ENCODE peak calls at places on chromosomes 12 and 14, in ten cellular contexts. F, J, A, Y, Q, H, V, B, M and S are unnamed samples. For H3K4me1, the result is how much of the 10 kb centered on the place peaks cover.

GRCh38 chr14:25010471-25010870 is 39.5 kb downstream of the STXBP6 start:
- DNase-seq in F (no peak), J (no peak), A (no peak), Y (peak), Q (no peak), H (no peak), V (no peak), B (no peak), M (no peak), S (no peak)

GRCh38 chr14:89665262-89665661 is 248.2 kb upstream of the FOXN3 start:
- DNase-seq in F (no peak), J (no peak), A (no peak), Y (no peak), Q (no peak), H (peak), V (no peak), B (no peak), M (no peak), S (no peak)

GRCh38 chr14:47536341-47536740 is 139.1 kb downstream of the MDGA2 start:
- DNase-seq in F (no peak), J (no peak), A (no peak), Y (no peak), Q (no peak), H (no peak), V (no peak), B (no peak), M (no peak), S (no peak)

GRCh38 chr14:39505812-39506211 is 73.6 kb upstream of the FBXO33 start:
- DNase-seq in F (no peak), J (no peak), A (no peak), Y (no peak), Q (no peak), H (no peak), V (no peak), B (no peak), M (no peak), S (no peak)

GRCh38 chr14:46091819-46092218 is 559.8 kb downstream of the RPL10L start:
- DNase-seq in F (no peak), J (no peak), A (no peak), Y (no peak), Q (no peak), H (no peak), V (no peak), B (no peak), M (no peak), S (no peak)

GRCh38 chr12:6335451-6336078 is 6.3 kb downstream of the TNFRSF1A start:
- DNase-seq in F (peak), J (peak), A (peak), Y (no peak), Q (peak), H (peak), V (peak), B (peak), M (peak), S (peak)

GRCh38 chr14:90488256-90488655 is 91.4 kb downstream of the CALM1 start:
- DNase-seq in F (no peak), J (no peak), A (no peak), Y (no peak), Q (no peak), H (no peak), V (no peak), B (no peak), M (no peak), S (no peak)

GRCh38 chr12:54988402-54989054 is 4.0 kb upstream of the TESPA1 start:
- DNase-seq in F (peak), J (no peak), A (peak), Y (no peak), Q (peak), H (peak), V (peak), B (peak), M (peak), S (peak)

GRCh38 chr14:54622189-54622958 is 55.4 kb downstream of the SAMD4A start:
- DNase-seq in F (no peak), J (no peak), A (no peak), Y (no peak), Q (no peak), H (no peak), V (no peak), B (peak), M (no peak), S (no peak)

GRCh38 chr12:4106617-4107016 is 166.9 kb upstream of the CCND2 start:
- DNase-seq in F (no peak), J (no peak), A (no peak), Y (no peak), Q (no peak), H (no peak), V (no peak), B (no peak), M (no peak), S (no peak)

GRCh38 chr14:96373538-96373937 is 10.2 kb downstream of the GSKIP start:
- DNase-seq in F (no peak), J (no peak), A (no peak), Y (no peak), Q (no peak), H (no peak), V (no peak), B (no peak), M (no peak), S (no peak)

GRCh38 chr14:58969951-58970751 is 218.3 kb upstream of the DAAM1 start:
- DNase-seq in F (no peak), J (no peak), A (no peak), Y (no peak), Q (no peak), H (no peak), V (no peak), B (peak), M (no peak), S (no peak)

GRCh38 chr12:115611477-115611876 is 666.0 kb downstream of the MED13L start:
- DNase-seq in F (no peak), J (no peak), A (peak), Y (no peak), Q (no peak), H (no peak), V (no peak), B (no peak), M (peak), S (peak)

GRCh38 chr14:81990312-81990761 is 456.7 kb upstream of the SEL1L start:
- DNase-seq in F (no peak), J (peak), A (peak), Y (no peak), Q (no peak), H (peak), V (peak), B (peak), M (peak), S (no peak)

GRCh38 chr14:97178781-97179180 is 381.6 kb downstream of the VRK1 start:
- DNase-seq in F (no peak), J (no peak), A (no peak), Y (no peak), Q (no peak), H (no peak), V (no peak), B (peak), M (no peak), S (no peak)

GRCh38 chr14:43408472-43408871 is 1098.6 kb downstream of the FSCB start:
- DNase-seq in F (no peak), J (no peak), A (no peak), Y (no peak), Q (no peak), H (no peak), V (no peak), B (no peak), M (no peak), S (no peak)

GRCh38 chr12:6372403-6373003 is 2.9 kb downstream of the SCNN1A start:
- DNase-seq in F (peak), J (no peak), A (peak), Y (peak), Q (peak), H (peak), V (peak), B (peak), M (peak), S (peak)

GRCh38 chr14:68627868-68628604 is 164.8 kb downstream of the ZFP36L1 start:
- DNase-seq in F (no peak), J (peak), A (peak), Y (peak), Q (no peak), H (peak), V (no peak), B (peak), M (no peak), S (no peak)

GRCh38 chr12:18139989-18140596 is 50.1 kb upstream of the RERGL start:
- DNase-seq in F (no peak), J (no peak), A (no peak), Y (no peak), Q (no peak), H (peak), V (peak), B (peak), M (no peak), S (no peak)

GRCh38 chr12:120755269-120755668 is 29.6 kb downstream of the ACADS start:
- DNase-seq in F (no peak), J (no peak), A (no peak), Y (no peak), Q (no peak), H (no peak), V (no peak), B (no peak), M (no peak), S (no peak)

GRCh38 chr12:52229836-52230343 is 3.2 kb upstream of the KRT7 start:
- DNase-seq in F (no peak), J (no peak), A (no peak), Y (no peak), Q (no peak), H (no peak), V (no peak), B (no peak), M (no peak), S (no peak)

GRCh38 chr12:25023808-25024207 is 74.9 kb upstream of the BCAT1 start:
- DNase-seq in F (no peak), J (no peak), A (no peak), Y (no peak), Q (no peak), H (no peak), V (no peak), B (no peak), M (no peak), S (no peak)

GRCh38 chr12:49345840-49346658 is 639 bp upstream of the DNAJC22 start:
- DNase-seq in F (no peak), J (no peak), A (no peak), Y (no peak), Q (no peak), H (peak), V (no peak), B (no peak), M (no peak), S (no peak)

GRCh38 chr14:85124896-85125295 is 405.0 kb upstream of the FLRT2 start:
- DNase-seq in F (no peak), J (no peak), A (no peak), Y (no peak), Q (no peak), H (no peak), V (no peak), B (peak), M (no peak), S (no peak)

GRCh38 chr12:90246673-90247072 is 538.0 kb upstream of the ATP2B1 start:
- DNase-seq in F (no peak), J (no peak), A (no peak), Y (no peak), Q (no peak), H (no peak), V (no peak), B (no peak), M (no peak), S (no peak)

GRCh38 chr12:90253674-90254181 is 545.1 kb upstream of the ATP2B1 start:
- DNase-seq in F (peak), J (peak), A (no peak), Y (peak), Q (peak), H (peak), V (peak), B (peak), M (peak), S (peak)

GRCh38 chr12:90250766-90251165 is 542.1 kb upstream of the ATP2B1 start:
- DNase-seq in F (no peak), J (no peak), A (no peak), Y (no peak), Q (peak), H (no peak), V (peak), B (peak), M (no peak), S (peak)

GRCh38 chr12:90253142-90253541 is 544.5 kb upstream of the ATP2B1 start:
- DNase-seq in F (no peak), J (no peak), A (no peak), Y (no peak), Q (no peak), H (no peak), V (peak), B (no peak), M (no peak), S (no peak)

DNA sequence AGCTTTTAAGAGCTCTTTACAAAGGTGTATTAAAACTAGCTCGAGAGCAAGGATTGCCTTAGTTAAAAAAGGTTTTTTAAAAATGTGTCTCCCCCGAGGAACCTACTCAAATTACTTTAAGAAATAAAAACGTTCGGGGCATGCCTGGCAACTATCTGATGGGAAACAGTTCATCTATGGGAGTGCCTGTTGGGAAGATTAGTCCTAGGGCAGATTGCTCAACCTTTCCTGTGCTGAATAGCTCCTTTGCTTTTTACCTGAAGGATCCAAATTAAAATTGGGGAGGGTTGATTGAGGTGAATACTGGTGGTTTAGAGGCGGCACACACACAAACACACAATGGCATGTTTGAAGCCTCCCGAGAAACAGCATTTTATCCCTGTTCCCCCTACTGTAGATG is 541.4 kb upstream of the ATP2B1 start:
- DNase-seq in F (no peak), J (no peak), A (peak), Y (no peak), Q (no peak), H (no peak), V (no peak), B (no peak), M (no peak), S (no peak)
- H3K4me1 ChIP-seq in F (under half), J (under half), A (under half), Y (under half), Q (under half), H (under half), V (under half), B (under half), M (under half), S (under half)

GRCh38 chr12:123910057-123910456 is 62.6 kb downstream of the CCDC92 start:
- DNase-seq in F (no peak), J (no peak), A (no peak), Y (no peak), Q (no peak), H (no peak), V (no peak), B (no peak), M (no peak), S (no peak)

GRCh38 chr12:123905319-123905925 is 67.2 kb downstream of the CCDC92 start:
- DNase-seq in F (peak), J (peak), A (no peak), Y (no peak), Q (peak), H (peak), V (peak), B (peak), M (peak), S (no peak)

GRCh38 chr12:123907726-123908476 is 64.7 kb downstream of the CCDC92 start:
- DNase-seq in F (no peak), J (no peak), A (no peak), Y (no peak), Q (no peak), H (peak), V (no peak), B (peak), M (no peak), S (no peak)

GRCh38 chr12:123908884-123909807 is 63.5 kb downstream of the CCDC92 start:
- DNase-seq in F (no peak), J (no peak), A (no peak), Y (no peak), Q (no peak), H (no peak), V (no peak), B (no peak), M (no peak), S (no peak)

GRCh38 chr12:123907021-123907420 is 65.6 kb downstream of the CCDC92 start:
- DNase-seq in F (no peak), J (no peak), A (no peak), Y (no peak), Q (no peak), H (no peak), V (no peak), B (no peak), M (no peak), S (no peak)
- TF ChIP-seq CTCF in F (no peak), J (no peak), A (no peak), Y (no peak), Q (no peak), H (no peak), V (no peak), B (no peak), M (no peak), S (no peak)

GRCh38 chr14:51730094-51730493 is 78.4 kb downstream of the FRMD6 start:
- DNase-seq in F (no peak), J (no peak), A (no peak), Y (no peak), Q (no peak), H (no peak), V (no peak), B (no peak), M (no peak), S (no peak)

GRCh38 chr14:51726166-51726899 is 74.6 kb downstream of the FRMD6 start:
- DNase-seq in F (no peak), J (no peak), A (no peak), Y (no peak), Q (no peak), H (no peak), V (no peak), B (peak), M (no peak), S (no peak)

GRCh38 chr14:51730674-51731073 is 79.0 kb downstream of the FRMD6 start:
- DNase-seq in F (no peak), J (no peak), A (no peak), Y (no peak), Q (no peak), H (no peak), V (no peak), B (no peak), M (no peak), S (no peak)

GRCh38 chr14:51724650-51725049 is 72.9 kb downstream of the FRMD6 start:
- DNase-seq in F (no peak), J (no peak), A (no peak), Y (no peak), Q (no peak), H (no peak), V (no peak), B (no peak), M (no peak), S (no peak)

DNA sequence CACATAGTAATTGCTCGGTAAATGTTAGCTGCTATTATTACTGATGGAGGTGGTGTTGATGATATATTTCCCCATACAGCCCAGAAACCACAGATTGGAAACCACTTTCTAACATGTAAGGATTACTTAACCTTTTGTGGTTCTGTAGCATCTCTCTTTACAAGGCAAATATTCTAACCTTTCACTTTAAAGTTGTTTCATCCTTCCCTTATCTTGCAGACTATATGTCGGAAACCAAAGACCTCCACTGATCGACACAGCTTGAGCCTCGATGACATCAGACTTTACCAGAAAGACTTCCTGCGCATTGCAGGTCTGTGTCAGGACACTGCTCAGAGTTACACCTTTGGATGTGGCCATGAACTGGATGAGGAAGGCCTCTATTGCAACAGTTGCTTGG is 75.8 kb downstream of the FRMD6 start:
- DNase-seq in F (no peak), J (no peak), A (no peak), Y (no peak), Q (no peak), H (no peak), V (no peak), B (no peak), M (no peak), S (no peak)
- H3K27ac ChIP-seq in F (no peak), J (no peak), A (no peak), Y (no peak), Q (no peak), H (no peak), V (no peak), B (no peak), M (no peak), S (no peak)

DNA sequence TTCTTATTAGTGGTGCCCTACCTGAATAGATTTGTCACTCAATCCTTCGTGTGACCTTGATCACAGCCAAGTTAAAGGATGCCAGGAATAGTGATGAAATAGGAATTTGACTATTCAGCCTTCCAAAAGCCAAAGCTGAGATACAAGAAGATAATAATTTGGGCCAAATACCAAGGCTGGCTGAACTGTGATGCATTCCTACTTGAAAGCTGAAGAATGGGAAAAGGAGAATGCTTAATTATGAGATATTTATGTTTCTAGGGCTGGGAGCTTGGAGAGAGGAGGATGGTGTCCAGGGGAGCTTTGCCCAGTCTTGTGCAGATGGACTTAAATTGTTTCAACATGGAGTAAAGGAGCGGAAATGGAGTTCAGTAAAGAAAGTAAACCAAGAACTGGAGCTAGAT is 5.2 kb downstream of the RNASE7 start:
- DNase-seq in F (no peak), J (no peak), A (no peak), Y (no peak), Q (no peak), H (no peak), V (no peak), B (peak), M (no peak), S (no peak)
- H3K4me1 ChIP-seq in F (under half), J (under half), A (under half), Y (under half), Q (under half), H (under half), V (under half), B (under half), M (half or more), S (under half)

DNA sequence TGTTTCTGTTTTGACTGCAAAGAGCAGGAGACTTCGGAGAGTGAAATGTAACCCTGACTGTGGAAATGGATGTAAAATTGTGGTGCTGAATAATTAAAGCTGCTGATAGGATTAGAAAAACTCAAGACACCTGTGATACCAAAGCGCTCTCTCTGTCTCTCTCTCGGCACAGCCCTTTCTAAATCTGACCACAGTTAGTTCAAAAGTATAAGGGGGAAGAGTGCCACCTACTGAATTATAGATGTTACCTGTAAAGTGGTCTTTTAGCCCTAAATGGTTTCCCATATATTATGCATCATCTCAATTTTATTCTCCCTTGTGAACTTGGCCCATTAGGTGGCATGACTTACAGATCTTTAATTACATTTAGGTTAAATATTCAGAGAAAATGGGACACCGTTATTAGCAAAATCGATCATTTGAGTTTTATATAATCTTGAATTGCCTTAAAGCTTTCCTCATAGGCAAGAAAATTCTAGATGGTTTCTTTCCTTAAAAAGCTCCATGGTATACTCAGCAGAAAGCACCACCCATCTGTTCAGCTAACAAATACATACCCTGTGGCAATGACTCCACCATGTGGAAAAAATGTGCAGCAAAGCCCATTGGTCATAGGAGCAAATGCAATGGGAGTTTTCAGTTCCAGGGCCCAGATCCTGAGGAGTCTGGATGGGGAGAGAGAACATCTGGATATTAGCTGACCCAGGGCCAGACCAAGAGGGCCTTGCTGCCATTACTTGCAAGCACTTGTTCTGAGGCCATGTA is 18.1 kb downstream of the RFC5 start:
- DNase-seq in F (no peak), J (no peak), A (peak), Y (no peak), Q (no peak), H (peak), V (peak), B (peak), M (no peak), S (no peak)
- TF ChIP-seq CTCF in F (no peak), J (no peak), A (peak), Y (no peak), Q (no peak), H (peak), V (peak), B (peak), M (peak), S (peak)

GRCh38 chr14:66056926-66057552 is 429.1 kb upstream of the CCDC196 start:
- DNase-seq in F (no peak), J (no peak), A (no peak), Y (no peak), Q (no peak), H (no peak), V (no peak), B (no peak), M (no peak), S (no peak)
- H3K27ac ChIP-seq in F (no peak), J (no peak), A (no peak), Y (no peak), Q (no peak), H (no peak), V (no peak), B (no peak), M (no peak), S (no peak)